ENCODE peak calls at places on chromosome 2, in seven cellular contexts. D is hippocampal formation, L is body of pancreas, C is endothelial cell, N is heart right ventricle, J is NCI-H2171, O is SK-MEL-5. K is an unnamed sample.

GRCh38 chr2:32991091-32991845 is 44.5 kb downstream of the LTBP1 start:
- DNase-seq in D (no peak), L (no peak), C (no peak), N (no peak), J (no peak), O (no peak), K (no peak)

GRCh38 chr2:48558436-48558835 is 28.5 kb downstream of the STON1 start:
- DNase-seq in D (no peak), L (no peak), C (no peak), N (no peak), J (no peak), O (no peak), K (no peak)

GRCh38 chr2:154804451-154804850 is 106.0 kb downstream of the KCNJ3 start:
- DNase-seq in D (no peak), L (no peak), C (no peak), N (no peak), J (no peak), O (no peak), K (no peak)

GRCh38 chr2:72236445-72237067 is 88.9 kb upstream of the CYP26B1 start:
- DNase-seq in D (no peak), L (no peak), C (no peak), N (no peak), J (no peak), O (no peak), K (no peak)

GRCh38 chr2:45962522-45962921 is 311.0 kb downstream of the PRKCE start:
- DNase-seq in D (peak; percentile 43), L (peak; percentile 72), C (no peak), N (peak; percentile 76), J (no peak), O (no peak), K (no peak)

GRCh38 chr2:215825709-215826108 is 187.6 kb downstream of the MREG start:
- DNase-seq in D (no peak), L (no peak), C (no peak), N (no peak), J (no peak), O (no peak), K (no peak)

GRCh38 chr2:130327703-130328527 is 14.8 kb upstream of the IMP4 start:
- DNase-seq in D (no peak), L (no peak), C (no peak), N (no peak), J (no peak), O (no peak), K (no peak)

GRCh38 chr2:33168973-33169372 is 222.2 kb downstream of the LTBP1 start:
- DNase-seq in D (no peak), L (no peak), C (no peak), N (no peak), J (no peak), O (no peak), K (no peak)

GRCh38 chr2:189013677-189014380 is 39.7 kb downstream of the COL3A1 start:
- DNase-seq in D (no peak), L (no peak), C (no peak), N (no peak), J (no peak), O (no peak), K (no peak)